ENCODE peak calls at places on chromosome 11, in eight cellular contexts. N, X, G, T, V, R, Q and U are unnamed samples.

GRCh38 chr11:61567286-61568061 is 13.4 kb downstream of the SYT7 start:
- DNase-seq in N (peak), G (peak), R (peak), V (peak), Q (no peak), T (peak), X (peak), U (peak)

GRCh38 chr11:64856382-64857227 is 12.2 kb upstream of the CDC42BPG start:
- DNase-seq in T (no peak), G (no peak), R (peak), Q (no peak), N (no peak), X (peak), V (peak), U (no peak)

GRCh38 chr11:130001491-130002351 is 914 bp downstream of the PRDM10 start:
- DNase-seq in R (peak), V (peak), X (no peak), Q (no peak), T (peak), G (no peak), N (no peak), U (no peak)

GRCh38 chr11:64893194-64894069 is 15.0 kb upstream of the EHD1 start:
- DNase-seq in G (no peak), N (no peak), R (no peak), V (peak), X (no peak), T (no peak), Q (no peak), U (no peak)

GRCh38 chr11:82714346-82715174 is 19.1 kb downstream of the FAM181B start:
- DNase-seq in Q (no peak), N (no peak), T (no peak), X (no peak), R (no peak), G (no peak), V (no peak), U (no peak)

GRCh38 chr11:132872223-132872622 is 660.1 kb downstream of the OPCML start:
- DNase-seq in N (no peak), X (no peak), Q (no peak), T (no peak), G (no peak), V (no peak), R (no peak), U (no peak)

GRCh38 chr11:111306321-111306720 is 8.0 kb downstream of the POU2AF3 start:
- DNase-seq in X (no peak), V (no peak), Q (no peak), N (no peak), T (no peak), R (no peak), G (no peak), U (no peak)

GRCh38 chr11:22666700-22667439 is 459 bp downstream of the GAS2 start:
- DNase-seq in V (peak), Q (no peak), G (no peak), R (peak), X (no peak), N (peak), T (peak), U (no peak)

GRCh38 chr11:93685196-93685595 is 23.7 kb downstream of the CEP295 start:
- DNase-seq in Q (no peak), V (no peak), G (no peak), T (no peak), R (no peak), N (no peak), X (no peak), U (no peak)

GRCh38 chr11:1854949-1855885 is 2.3 kb downstream of the LSP1 start:
- DNase-seq in Q (peak), G (no peak), T (no peak), N (no peak), X (no peak), V (no peak), R (no peak), U (no peak)

GRCh38 chr11:46894961-46895360 is 23.4 kb downstream of the LRP4 start:
- DNase-seq in N (no peak), V (no peak), Q (no peak), X (no peak), G (no peak), R (no peak), T (no peak), U (no peak)

GRCh38 chr11:126246636-126247035 is 22.1 kb downstream of the SRPRA start:
- DNase-seq in X (no peak), R (peak), T (no peak), N (no peak), Q (no peak), G (no peak), V (no peak), U (no peak)

GRCh38 chr11:120346233-120346632 is 10.0 kb downstream of the ARHGEF12 start:
- DNase-seq in R (no peak), T (no peak), X (no peak), Q (no peak), G (no peak), N (no peak), V (no peak), U (no peak)

GRCh38 chr11:1087961-1088926 is 13.6 kb downstream of the MUC2 start:
- DNase-seq in R (no peak), G (peak), T (no peak), Q (no peak), X (no peak), N (no peak), V (peak), U (no peak)

GRCh38 chr11:71251761-71252433 is 480 bp downstream of the SHANK2 start:
- DNase-seq in T (peak), Q (no peak), V (no peak), G (peak), N (peak), R (no peak), X (no peak), U (no peak)
- H3K9ac ChIP-seq in T (peak), Q (no peak), V (peak), G (no peak), N (no peak), R (no peak), X (peak), U (no peak)

GRCh38 chr11:3837793-3838192 is 3.0 kb downstream of the RHOG start:
- DNase-seq in Q (no peak), N (no peak), T (no peak), G (peak), V (no peak), R (no peak), X (no peak), U (no peak)

GRCh38 chr11:3838504-3838903 is 2.3 kb downstream of the RHOG start:
- DNase-seq in X (no peak), N (no peak), G (no peak), V (no peak), Q (no peak), R (no peak), T (no peak), U (no peak)

GRCh38 chr11:3840870-3841425 is at the start of gene RHOG:
- DNase-seq in G (peak), R (no peak), Q (no peak), N (peak), V (peak), X (no peak), T (peak), U (no peak)

GRCh38 chr11:3840289-3840869 is 380 bp downstream of the RHOG start:
- DNase-seq in G (no peak), T (peak), V (no peak), Q (no peak), R (peak), N (peak), X (no peak), U (no peak)

DNA sequence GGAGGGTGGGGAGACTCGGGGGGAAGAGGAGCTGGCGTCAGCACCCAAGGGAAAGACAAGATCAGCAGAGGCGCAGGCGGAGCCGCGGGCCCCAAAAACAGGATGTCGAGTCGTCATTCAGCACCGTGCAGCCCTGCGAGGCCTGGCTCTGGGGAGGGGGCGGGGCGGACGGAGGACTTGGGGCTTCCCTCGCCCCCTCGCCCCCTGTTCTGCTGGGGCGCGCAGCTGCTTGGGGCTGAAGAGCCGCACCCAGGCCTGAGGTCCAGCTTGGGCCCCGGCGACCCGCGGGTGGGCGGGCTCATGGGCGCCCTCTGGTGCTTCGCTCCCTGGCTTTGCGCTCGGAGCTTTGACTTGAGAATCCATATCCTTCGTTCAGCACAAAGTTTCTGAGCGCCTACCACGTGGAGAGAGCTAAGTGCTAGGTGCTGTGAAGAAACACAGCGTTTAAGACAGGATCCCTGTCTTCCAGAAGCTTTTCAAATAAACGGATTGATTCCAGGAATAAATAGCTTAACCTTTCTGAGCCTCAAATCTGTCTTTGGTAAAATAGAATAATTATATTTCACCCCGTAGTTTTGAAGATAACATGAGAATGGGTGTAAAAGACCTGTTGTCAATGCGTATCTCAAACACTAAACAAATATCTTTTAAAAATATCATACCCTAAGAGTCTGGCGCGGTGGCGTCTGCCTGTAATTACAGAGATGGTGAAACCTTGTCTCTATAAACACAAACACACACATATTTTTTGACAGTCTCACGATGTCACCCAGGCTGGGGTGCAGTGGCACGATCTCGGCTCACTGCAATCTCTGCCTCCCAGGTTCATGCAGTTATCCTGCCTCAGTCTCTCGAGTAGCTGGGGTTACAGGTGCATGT is 906 bp upstream of the RHOG start:
- DNase-seq in T (no peak), Q (peak), G (peak), X (peak), V (peak), N (peak), R (peak), U (no peak)
- TF ChIP-seq POLR2AphosphoS5 in T (no peak), Q (peak), G (peak), X (peak), V (no peak), N (peak), R (peak), U (peak)

DNA sequence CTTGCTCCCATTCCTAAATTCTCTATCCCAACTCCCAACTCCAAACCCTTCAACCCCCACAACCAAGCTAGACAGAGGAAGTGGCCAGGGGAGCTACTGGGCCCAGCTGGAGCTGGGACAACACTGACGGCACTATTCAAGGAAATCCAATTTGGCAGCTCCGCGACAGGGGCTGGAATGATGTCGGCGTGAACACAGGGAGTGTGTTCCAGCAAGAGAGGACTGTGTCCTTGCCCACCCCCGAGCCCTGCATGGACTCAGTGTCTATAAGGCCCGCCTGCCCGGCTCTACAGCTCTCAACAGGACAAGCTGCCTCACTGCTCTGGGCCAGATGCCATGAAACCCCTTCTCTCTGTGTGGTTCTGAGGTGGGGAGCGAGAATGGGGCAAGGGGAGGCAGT is 11.3 kb downstream of the PCSK7 start:
- DNase-seq in Q (no peak), G (no peak), T (no peak), N (no peak), X (no peak), R (no peak), V (no peak), U (no peak)
- H3K9ac ChIP-seq in Q (no peak), G (peak), T (no peak), N (no peak), X (no peak), R (no peak), V (no peak), U (no peak)

GRCh38 chr11:8779732-8780131 is 97.1 kb downstream of the RPL27A start:
- DNase-seq in Q (no peak), G (no peak), V (no peak), R (no peak), X (no peak), N (no peak), T (no peak), U (no peak)

GRCh38 chr11:8775341-8776133 is 92.9 kb downstream of the RPL27A start:
- DNase-seq in Q (no peak), X (no peak), N (no peak), G (no peak), V (no peak), R (no peak), T (no peak), U (no peak)

GRCh38 chr11:8776209-8776608 is 93.6 kb downstream of the RPL27A start:
- DNase-seq in V (peak), T (no peak), Q (no peak), X (no peak), N (no peak), G (no peak), R (no peak), U (no peak)

GRCh38 chr11:8779107-8779506 is 96.5 kb downstream of the RPL27A start:
- DNase-seq in R (no peak), T (no peak), Q (no peak), G (no peak), X (no peak), V (no peak), N (no peak), U (no peak)

GRCh38 chr11:8777907-8778767 is 95.5 kb downstream of the RPL27A start:
- DNase-seq in G (no peak), T (no peak), X (no peak), R (no peak), Q (no peak), V (no peak), N (no peak), U (no peak)
- TF ChIP-seq POLR2AphosphoS5 in G (no peak), T (no peak), X (no peak), R (no peak), Q (no peak), V (no peak), N (no peak), U (no peak)

DNA sequence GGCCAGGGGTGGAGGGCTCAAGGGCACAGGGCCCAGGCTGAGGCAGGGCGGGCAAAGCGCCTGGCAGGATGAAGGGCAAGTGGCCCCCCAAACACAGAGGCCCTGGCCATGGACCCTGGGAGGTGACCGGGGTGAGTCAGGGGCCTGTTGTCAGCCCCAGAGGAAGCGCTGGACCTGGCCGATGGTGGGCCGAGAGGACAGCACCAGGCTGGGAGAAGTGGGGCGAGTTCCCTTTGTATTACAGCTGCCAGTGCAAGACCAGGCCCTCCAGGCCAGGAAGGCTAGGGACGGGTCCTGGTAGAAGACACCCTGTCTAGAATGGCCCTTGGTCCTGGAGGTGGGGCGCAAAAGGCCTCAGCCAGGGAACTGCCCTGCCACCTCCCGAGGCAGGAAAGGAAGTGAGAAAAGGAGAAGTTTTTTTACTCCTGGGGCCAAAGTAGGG is 12.8 kb downstream of the CXCR5 start:
- DNase-seq in G (no peak), T (no peak), X (no peak), N (no peak), V (no peak), Q (no peak), R (no peak), U (no peak)
- H3K9ac ChIP-seq in G (peak), T (no peak), X (no peak), N (no peak), V (no peak), Q (no peak), R (no peak), U (no peak)

DNA sequence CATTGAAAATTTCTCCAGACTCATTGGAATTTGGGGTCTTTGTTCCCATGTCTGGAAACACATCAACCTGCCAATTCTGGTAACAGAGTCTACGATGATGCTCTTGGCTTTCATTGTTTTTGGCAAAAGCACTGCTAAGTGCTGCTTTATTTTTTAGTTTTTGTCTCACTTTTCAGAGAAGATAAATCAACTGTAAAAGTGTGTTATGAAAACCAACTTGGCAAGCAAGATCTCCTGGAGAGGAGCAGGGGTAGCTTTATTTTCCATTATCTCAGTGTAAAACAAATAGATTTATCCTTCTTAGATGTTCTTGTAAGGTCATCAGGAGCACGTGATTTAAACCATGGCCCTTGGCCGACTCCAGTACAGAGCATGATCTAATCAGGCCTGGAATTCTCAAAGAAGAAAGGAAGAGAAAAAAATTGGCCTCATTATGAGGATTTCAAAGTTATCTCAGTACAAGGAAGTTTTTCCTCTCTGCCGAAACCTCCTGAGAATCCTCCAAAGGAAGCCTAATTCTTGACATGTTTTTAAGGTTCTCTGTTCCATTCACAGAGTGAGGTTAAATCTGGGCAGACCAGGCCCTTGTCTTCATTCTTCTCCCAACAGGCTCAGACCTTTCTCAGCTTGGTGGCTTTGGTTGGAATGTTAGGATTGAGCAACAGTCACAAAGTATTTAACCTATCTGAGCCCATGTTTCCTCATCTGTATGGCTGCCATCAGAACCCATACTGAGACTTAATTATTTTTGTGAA is 16.4 kb upstream of the PAMR1 start:
- DNase-seq in R (no peak), V (no peak), T (no peak), X (no peak), Q (no peak), G (no peak), N (no peak), U (no peak)
- TF ChIP-seq POLR2AphosphoS5 in R (no peak), V (no peak), T (no peak), X (no peak), Q (no peak), G (no peak), N (no peak), U (no peak)

GRCh38 chr11:12743834-12744449 is 69.7 kb downstream of the TEAD1 start:
- DNase-seq in G (no peak), N (no peak), R (no peak), Q (no peak), T (no peak), X (no peak), V (no peak), U (no peak)
- H3K9ac ChIP-seq in G (no peak), N (no peak), R (no peak), Q (no peak), T (no peak), X (no peak), V (no peak), U (no peak)